ENCODE peak calls at places on chromosome 15, in five cellular contexts. C, P, M, J and L are unnamed samples.

GRCh38 chr15:66935121-66935520 is 130.3 kb upstream of the SMAD3 start:
- DNase-seq in C (no peak), P (no peak), M (no peak), J (no peak), L (no peak)

GRCh38 chr15:80573614-80574013 is 121.5 kb upstream of the ABHD17C start:
- DNase-seq in C (no peak), P (no peak), M (no peak), J (no peak), L (no peak)

GRCh38 chr15:39874890-39875549 is 45.0 kb downstream of the GPR176 start:
- DNase-seq in C (no peak), P (peak; percentile 49), M (peak; percentile 35), J (no peak), L (no peak)

GRCh38 chr15:39817892-39818291 is 35.3 kb upstream of the FSIP1 start:
- DNase-seq in C (peak; percentile 22), P (no peak), M (no peak), J (no peak), L (no peak)

GRCh38 chr15:70936326-70936725 is 43.7 kb downstream of the LRRC49 start:
- DNase-seq in C (no peak), P (no peak), M (no peak), J (no peak), L (no peak)

GRCh38 chr15:81813215-81813614 is 232.6 kb downstream of the MEX3B start:
- DNase-seq in C (no peak), P (no peak), M (no peak), J (no peak), L (no peak)

GRCh38 chr15:45402955-45403892 is 24.9 kb upstream of the GATM start:
- DNase-seq in C (peak; percentile 8), P (peak; percentile 40), M (peak; percentile 25), J (peak; percentile 34), L (no peak)

GRCh38 chr15:72835289-72835890 is 51.8 kb upstream of the ADPGK start:
- DNase-seq in C (no peak), P (peak; percentile 8), M (no peak), J (no peak), L (no peak)

GRCh38 chr15:99341786-99342185 is 90.5 kb downstream of the LRRC28 start:
- DNase-seq in C (no peak), P (no peak), M (no peak), J (no peak), L (no peak)

GRCh38 chr15:88487176-88487795 is 19.8 kb downstream of the MRPS11 start:
- DNase-seq in C (no peak), P (no peak), M (no peak), J (no peak), L (no peak)